ENCODE peak calls at places on chromosomes 5 and 9, in eight cellular contexts. T, V, X, S, C, O, A and D are unnamed samples.

GRCh38 chr5:173884402-173885053 is 3.6 kb upstream of the CPEB4 start:
- DNase-seq in T (no peak), S (no peak), X (no peak), V (peak), A (no peak), C (no peak), O (peak), D (no peak)

GRCh38 chr5:65482280-65482726 is 583 bp upstream of the ADAMTS6 start:
- DNase-seq in C (no peak), A (peak), S (peak), X (no peak), V (peak), T (no peak), O (no peak), D (peak)

GRCh38 chr9:129998491-129999122 is 44.4 kb downstream of the FNBP1 start:
- DNase-seq in T (no peak), C (no peak), O (no peak), X (no peak), S (no peak), A (peak), V (no peak), D (no peak)

GRCh38 chr5:133921899-133922468 is 46.4 kb downstream of the C5orf15 start:
- DNase-seq in O (no peak), X (no peak), C (no peak), T (no peak), V (no peak), A (peak), S (no peak), D (no peak)

GRCh38 chr5:174354571-174354970 is 309.1 kb downstream of the NSG2 start:
- DNase-seq in S (peak), V (no peak), T (no peak), C (no peak), A (no peak), X (no peak), O (no peak), D (no peak)

GRCh38 chr9:78029601-78030552 is 1.7 kb downstream of the GNAQ start:
- DNase-seq in A (no peak), O (no peak), C (no peak), S (no peak), V (peak), X (no peak), T (no peak), D (peak)

GRCh38 chr5:120139039-120139438 is 325.1 kb upstream of the PRR16 start:
- DNase-seq in S (peak), T (no peak), X (no peak), C (no peak), V (peak), A (no peak), O (no peak), D (peak)

GRCh38 chr9:111925017-111925770 is 28.6 kb downstream of the UGCG start:
- DNase-seq in C (no peak), T (no peak), O (no peak), S (no peak), V (no peak), X (no peak), A (no peak), D (no peak)

GRCh38 chr9:109856785-109857184 is 76.8 kb downstream of the PALM2AKAP2 start:
- DNase-seq in T (no peak), A (no peak), C (no peak), O (no peak), X (no peak), S (no peak), V (peak), D (peak)

GRCh38 chr5:95471922-95472321 is 80.8 kb downstream of the FAM81B start:
- DNase-seq in T (no peak), X (no peak), S (peak), V (peak), C (no peak), A (no peak), O (no peak), D (peak)

GRCh38 chr5:172773481-172774469 is 2.8 kb upstream of the DUSP1 start:
- DNase-seq in C (peak), X (no peak), S (no peak), O (no peak), A (no peak), T (no peak), V (peak), D (no peak)

GRCh38 chr9:112861155-112861554 is 29.5 kb downstream of the SLC46A2 start:
- DNase-seq in A (no peak), C (no peak), S (no peak), X (no peak), V (no peak), O (no peak), T (no peak), D (no peak)

GRCh38 chr5:173050791-173051190 is 5.4 kb upstream of the CREBRF start:
- DNase-seq in T (no peak), A (no peak), X (no peak), C (no peak), V (no peak), S (no peak), O (no peak), D (no peak)

GRCh38 chr5:170092702-170093101 is 13.0 kb upstream of the FOXI1 start:
- DNase-seq in S (no peak), T (no peak), V (no peak), X (no peak), A (no peak), O (no peak), C (no peak), D (no peak)

GRCh38 chr5:149561848-149562247 is 10.6 kb upstream of the CSNK1A1 start:
- DNase-seq in V (peak), S (peak), C (no peak), X (no peak), O (no peak), A (peak), T (no peak), D (peak)

GRCh38 chr9:35658894-35659220 is 765 bp downstream of the CCDC107 start:
- DNase-seq in A (no peak), V (peak), O (no peak), X (no peak), C (no peak), T (peak), S (no peak), D (peak)

GRCh38 chr9:112360047-112360804 is 19.7 kb upstream of the HSDL2 start:
- DNase-seq in V (peak), T (no peak), A (no peak), S (peak), O (no peak), X (no peak), C (no peak), D (no peak)

GRCh38 chr9:128587453-128587852 is 35.1 kb downstream of the SPTAN1 start:
- DNase-seq in T (no peak), O (peak), C (no peak), A (no peak), S (no peak), X (no peak), V (no peak), D (no peak)

GRCh38 chr9:12838546-12838945 is 63.7 kb downstream of the LURAP1L start:
- DNase-seq in S (no peak), O (no peak), A (no peak), X (no peak), T (no peak), C (no peak), V (peak), D (no peak)

GRCh38 chr9:88530051-88530450 is 4.9 kb upstream of the NXNL2 start:
- DNase-seq in O (no peak), T (no peak), X (no peak), V (peak), A (no peak), S (peak), C (no peak), D (peak)

GRCh38 chr9:136222166-136222895 is 17.4 kb upstream of the LHX3 start:
- DNase-seq in A (no peak), T (peak), X (no peak), S (no peak), O (no peak), C (no peak), V (no peak), D (no peak)

GRCh38 chr9:123749580-123750202 is 180.2 kb downstream of the DENND1A start:
- DNase-seq in S (no peak), A (no peak), V (no peak), T (no peak), O (peak), C (no peak), X (no peak), D (no peak)

GRCh38 chr9:114484854-114485443 is 20.3 kb downstream of the WHRN start:
- DNase-seq in V (peak), X (no peak), S (peak), C (no peak), O (peak), T (no peak), A (no peak), D (peak)

GRCh38 chr5:93017854-93018253 is 563.2 kb downstream of the NR2F1-AS1 start:
- DNase-seq in O (no peak), C (no peak), A (no peak), V (peak), T (no peak), S (no peak), X (no peak), D (no peak)

GRCh38 chr9:130997925-130998595 is 10.9 kb upstream of the LAMC3 start:
- DNase-seq in T (peak), O (peak), A (peak), X (peak), C (no peak), V (peak), S (peak), D (peak)

GRCh38 chr9:6576930-6577329 is 68.6 kb downstream of the GLDC start:
- DNase-seq in A (no peak), O (no peak), C (no peak), V (no peak), S (no peak), X (no peak), T (no peak), D (no peak)

GRCh38 chr9:85610074-85610855 is 131.5 kb downstream of the AGTPBP1 start:
- DNase-seq in X (no peak), O (peak), C (no peak), S (peak), T (peak), V (peak), A (peak), D (peak)

GRCh38 chr5:67206381-67207328 is 10.1 kb upstream of the CD180 start:
- DNase-seq in S (no peak), X (peak), T (no peak), V (peak), A (no peak), O (peak), C (no peak), D (no peak)

GRCh38 chr9:116190595-116190994 is 37.0 kb downstream of the PAPPA start:
- DNase-seq in X (no peak), V (no peak), C (no peak), T (no peak), O (no peak), S (no peak), A (no peak), D (no peak)

GRCh38 chr9:35193762-35194161 is 32.0 kb downstream of the UNC13B start:
- DNase-seq in V (peak), T (no peak), C (no peak), S (no peak), X (no peak), A (no peak), O (no peak), D (no peak)

GRCh38 chr9:76703270-76703669 is 61.0 kb upstream of the PCA3 start:
- DNase-seq in A (no peak), C (no peak), X (no peak), T (no peak), S (no peak), O (no peak), V (no peak), D (no peak)